ENCODE peak calls at places on chromosomes 3 and 15, in ten cellular contexts. E is endothelial cell; P is NCI-H748 treated with DMSO at 0.1 percent for 48 hours; T is AG04449; B is right cardiac atrium; K is GM12891; O is naive thymus-derived CD8-positive, alpha-beta T cell; Z is foreskin keratinocyte; C is stimulated activated CD4-positive, alpha-beta T cell treated with anti-CD3 and anti-CD28 coated beads, Interleukin-1b, Interleukin-23, amount 100 ng/mL, for 24 hours; X is activated T-cell treated with anti-CD3 and anti-CD28 coated beads for 1 hour. U is an unnamed sample.

GRCh38 chr15:64249842-64250575 is 87.2 kb upstream of the PPIB start:
- DNase-seq in E (no peak), P (no peak), T (no peak), B (no peak), K (no peak), O (no peak), Z (peak; percentile 36), C (no peak), X (no peak), U (peak; percentile 57)

GRCh38 chr15:37057831-37058230 is 42.5 kb downstream of the MEIS2 start:
- DNase-seq in E (no peak), P (no peak), T (no peak), B (no peak), K (no peak), O (no peak), Z (no peak), C (no peak), X (no peak), U (no peak)

GRCh38 chr3:112858410-112859069 is 11.9 kb upstream of the CD200R1L start:
- DNase-seq in E (no peak), P (no peak), T (no peak), B (no peak), K (no peak), O (no peak), Z (peak; percentile 22), C (no peak), X (no peak), U (no peak)

GRCh38 chr3:127700406-127700805 is 27.7 kb downstream of the ABTB1 start:
- DNase-seq in E (no peak), P (no peak), T (no peak), B (peak; percentile 48), K (no peak), O (no peak), Z (no peak), C (no peak), X (no peak), U (no peak)

GRCh38 chr3:157280786-157281185 is 120.8 kb upstream of the CCNL1 start:
- DNase-seq in E (no peak), P (no peak), T (no peak), B (no peak), K (no peak), O (no peak), Z (no peak), C (no peak), X (no peak), U (no peak)

GRCh38 chr3:47932431-47932830 is 83.8 kb downstream of the MAP4 start:
- DNase-seq in E (no peak), P (no peak), T (no peak), B (no peak), K (no peak), O (no peak), Z (no peak), C (no peak), X (no peak), U (peak; percentile 31)

GRCh38 chr3:133377396-133377795 is 22.5 kb upstream of the BFSP2 start:
- DNase-seq in E (peak; percentile 32), P (peak; percentile 3), T (peak; percentile 12), B (no peak), K (no peak), O (no peak), Z (peak; percentile 43), C (no peak), X (no peak), U (peak; percentile 58)

GRCh38 chr15:52180196-52180835 is 10.9 kb downstream of the GNB5 start:
- DNase-seq in E (peak; percentile 18), P (no peak), T (no peak), B (peak; percentile 61), K (peak; percentile 48), O (no peak), Z (no peak), C (no peak), X (peak; percentile 33), U (no peak)

GRCh38 chr15:82397817-82398216 is 31.8 kb upstream of the GOLGA6L9 start:
- DNase-seq in E (no peak), P (no peak), T (no peak), B (no peak), K (no peak), O (no peak), Z (no peak), C (no peak), X (no peak), U (no peak)

GRCh38 chr3:17687585-17687984 is 54.8 kb downstream of the TBC1D5 start:
- DNase-seq in E (no peak), P (no peak), T (no peak), B (no peak), K (no peak), O (no peak), Z (no peak), C (no peak), X (no peak), U (no peak)

GRCh38 chr15:90982135-90982534 is 12.2 kb downstream of the PRC1 start:
- DNase-seq in E (no peak), P (no peak), T (no peak), B (no peak), K (no peak), O (no peak), Z (peak; percentile 39), C (no peak), X (no peak), U (peak; percentile 57)